ENCODE peak calls at places on chromosomes 1 and 21, in four cellular contexts. One of them, this sample, is unnamed.

GRCh38 chr21:27570306-27570868 is 603.5 kb upstream of the ADAMTS5 start:
- DNase-seq in breast epithelium: peak
- DNase-seq in Peyer's patch: peak
- DNase-seq in GM12891: no peak
- DNase-seq in this sample: no peak

GRCh38 chr1:198726455-198726854 is 87.6 kb downstream of the PTPRC start:
- DNase-seq in breast epithelium: no peak
- DNase-seq in Peyer's patch: no peak
- DNase-seq in GM12891: no peak
- DNase-seq in this sample: no peak

GRCh38 chr1:65398083-65398482 is 22.4 kb upstream of the LEPR start:
- DNase-seq in breast epithelium: no peak
- DNase-seq in Peyer's patch: no peak
- DNase-seq in GM12891: no peak
- DNase-seq in this sample: no peak

GRCh38 chr1:96971849-96972602 is 250.4 kb downstream of the PTBP2 start:
- DNase-seq in breast epithelium: no peak
- DNase-seq in Peyer's patch: no peak
- DNase-seq in GM12891: no peak
- DNase-seq in this sample: no peak

GRCh38 chr1:199297174-199297573 is 658.3 kb downstream of the PTPRC start:
- DNase-seq in breast epithelium: no peak
- DNase-seq in Peyer's patch: no peak
- DNase-seq in GM12891: no peak
- DNase-seq in this sample: no peak

GRCh38 chr21:25903599-25903998 is 168.8 kb downstream of the GABPA start:
- DNase-seq in breast epithelium: no peak
- DNase-seq in Peyer's patch: no peak
- DNase-seq in GM12891: no peak
- DNase-seq in this sample: no peak

GRCh38 chr1:110535985-110536384 is 17.0 kb upstream of the KCNA10 start:
- DNase-seq in breast epithelium: no peak
- DNase-seq in Peyer's patch: no peak
- DNase-seq in GM12891: no peak
- DNase-seq in this sample: no peak

GRCh38 chr1:26237230-26237966 is 3.4 kb downstream of the CEP85 start:
- DNase-seq in breast epithelium: no peak
- DNase-seq in Peyer's patch: no peak
- DNase-seq in GM12891: no peak
- DNase-seq in this sample: peak

GRCh38 chr1:115539061-115539460 is 102.7 kb upstream of the VANGL1 start:
- DNase-seq in breast epithelium: no peak
- DNase-seq in Peyer's patch: no peak
- DNase-seq in GM12891: no peak
- DNase-seq in this sample: no peak

GRCh38 chr21:28104346-28104745 is 888.3 kb downstream of the LTN1 start:
- DNase-seq in breast epithelium: no peak
- DNase-seq in Peyer's patch: no peak
- DNase-seq in GM12891: no peak
- DNase-seq in this sample: no peak

GRCh38 chr1:229003233-229004031 is 267.5 kb upstream of the RAB4A start:
- DNase-seq in breast epithelium: peak
- DNase-seq in Peyer's patch: no peak
- DNase-seq in GM12891: no peak
- DNase-seq in this sample: no peak

GRCh38 chr1:66176828-66177227 is 357.1 kb upstream of the SGIP1 start:
- DNase-seq in breast epithelium: no peak
- DNase-seq in Peyer's patch: no peak
- DNase-seq in GM12891: no peak
- DNase-seq in this sample: no peak

GRCh38 chr1:156740307-156740678 is 595 bp downstream of the MRPL24 start:
- DNase-seq in breast epithelium: no peak
- DNase-seq in Peyer's patch: no peak
- DNase-seq in GM12891: no peak
- DNase-seq in this sample: no peak

GRCh38 chr21:39952265-39952664 is 85.0 kb downstream of the PCP4 start:
- DNase-seq in breast epithelium: no peak
- DNase-seq in Peyer's patch: no peak
- DNase-seq in GM12891: no peak
- DNase-seq in this sample: no peak

GRCh38 chr21:25563399-25564116 is 43.7 kb downstream of the MRPL39 start:
- DNase-seq in breast epithelium: no peak
- DNase-seq in Peyer's patch: peak
- DNase-seq in GM12891: no peak
- DNase-seq in this sample: no peak

GRCh38 chr1:79749607-79750006 is 743.1 kb upstream of the ADGRL4 start:
- DNase-seq in breast epithelium: no peak
- DNase-seq in Peyer's patch: no peak
- DNase-seq in GM12891: no peak
- DNase-seq in this sample: no peak

GRCh38 chr1:7783178-7783711 is 846 bp upstream of the PER3 start:
- DNase-seq in breast epithelium: peak
- DNase-seq in Peyer's patch: peak
- DNase-seq in GM12891: peak
- DNase-seq in this sample: peak

GRCh38 chr1:219555031-219555667 is 57.8 kb downstream of the ZC3H11B start:
- DNase-seq in breast epithelium: no peak
- DNase-seq in Peyer's patch: no peak
- DNase-seq in GM12891: no peak
- DNase-seq in this sample: no peak

GRCh38 chr1:110634455-110635281 is 28.5 kb upstream of the KCNA2 start:
- DNase-seq in breast epithelium: peak
- DNase-seq in Peyer's patch: peak
- DNase-seq in GM12891: peak
- DNase-seq in this sample: no peak

GRCh38 chr1:168556647-168557046 is 12.8 kb upstream of the XCL2 start:
- DNase-seq in breast epithelium: no peak
- DNase-seq in Peyer's patch: no peak
- DNase-seq in GM12891: no peak
- DNase-seq in this sample: no peak

GRCh38 chr21:38660333-38661295 is 145.1 kb upstream of the ETS2 start:
- DNase-seq in breast epithelium: peak
- DNase-seq in Peyer's patch: no peak
- DNase-seq in GM12891: no peak
- DNase-seq in this sample: peak

DNA sequence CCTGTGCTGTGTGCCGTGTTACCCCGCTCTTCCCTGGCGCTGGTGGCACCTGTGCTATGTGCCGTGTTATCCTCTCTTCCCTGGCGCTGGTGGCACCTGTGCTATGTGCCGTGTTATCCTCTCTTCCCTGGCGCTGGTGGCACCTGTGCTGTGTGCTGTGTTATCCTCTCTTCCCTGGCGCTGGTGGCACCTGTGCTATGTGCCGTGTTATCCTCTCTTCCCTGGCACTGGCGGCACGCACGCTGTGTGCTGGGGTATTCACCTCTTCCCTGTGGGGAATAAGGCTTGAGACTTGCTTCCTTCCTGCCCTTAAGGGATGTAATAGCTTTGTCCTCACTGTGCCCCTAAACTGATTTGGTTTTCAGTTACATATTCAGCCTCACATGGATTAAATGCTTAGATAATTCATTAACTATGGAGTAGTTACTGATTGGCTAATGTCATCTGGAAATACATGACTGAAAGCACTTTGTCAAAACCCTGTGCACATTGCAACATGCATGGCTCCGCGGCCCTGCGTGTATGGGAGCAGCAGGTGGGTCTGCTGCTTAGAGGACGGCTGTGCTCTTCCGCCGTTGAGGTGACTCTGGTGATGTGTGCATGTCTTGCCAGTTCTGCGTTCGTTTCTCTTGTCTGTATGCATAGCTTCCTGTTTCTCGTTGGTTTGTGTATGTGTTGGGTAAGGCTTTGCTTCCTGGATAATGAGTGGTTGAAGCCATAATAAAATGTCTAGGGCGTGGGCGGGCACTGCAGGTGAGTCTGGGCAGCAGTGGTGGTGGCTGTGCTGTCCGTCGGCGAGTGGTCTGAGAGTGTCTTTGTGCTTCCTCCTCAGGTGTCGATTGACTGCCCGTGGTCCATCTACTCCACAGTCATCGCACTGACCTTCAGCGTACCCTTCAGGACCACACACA is 17.9 kb upstream of the PWP2 start:
- DNase-seq in breast epithelium: peak
- DNase-seq in Peyer's patch: peak
- DNase-seq in GM12891: no peak
- DNase-seq in this sample: no peak
- TF ChIP-seq POLR2A in breast epithelium: no peak
- TF ChIP-seq POLR2A in Peyer's patch: peak
- TF ChIP-seq POLR2A in GM12891: no peak
- TF ChIP-seq POLR2A in this sample: no peak

GRCh38 chr1:244970236-244970652 is 105.9 kb upstream of the HNRNPU start:
- DNase-seq in breast epithelium: peak
- DNase-seq in Peyer's patch: no peak
- DNase-seq in GM12891: no peak
- DNase-seq in this sample: peak

GRCh38 chr1:244970661-244971523 is 106.5 kb upstream of the HNRNPU start:
- DNase-seq in breast epithelium: peak
- DNase-seq in Peyer's patch: peak
- DNase-seq in GM12891: peak
- DNase-seq in this sample: peak

GRCh38 chr1:244971524-244972216 is 107.3 kb upstream of the HNRNPU start:
- DNase-seq in breast epithelium: no peak
- DNase-seq in Peyer's patch: no peak
- DNase-seq in GM12891: no peak
- DNase-seq in this sample: peak

GRCh38 chr1:244968431-244968830 is 104.1 kb upstream of the HNRNPU start:
- DNase-seq in breast epithelium: no peak
- DNase-seq in Peyer's patch: no peak
- DNase-seq in GM12891: no peak
- DNase-seq in this sample: no peak

DNA sequence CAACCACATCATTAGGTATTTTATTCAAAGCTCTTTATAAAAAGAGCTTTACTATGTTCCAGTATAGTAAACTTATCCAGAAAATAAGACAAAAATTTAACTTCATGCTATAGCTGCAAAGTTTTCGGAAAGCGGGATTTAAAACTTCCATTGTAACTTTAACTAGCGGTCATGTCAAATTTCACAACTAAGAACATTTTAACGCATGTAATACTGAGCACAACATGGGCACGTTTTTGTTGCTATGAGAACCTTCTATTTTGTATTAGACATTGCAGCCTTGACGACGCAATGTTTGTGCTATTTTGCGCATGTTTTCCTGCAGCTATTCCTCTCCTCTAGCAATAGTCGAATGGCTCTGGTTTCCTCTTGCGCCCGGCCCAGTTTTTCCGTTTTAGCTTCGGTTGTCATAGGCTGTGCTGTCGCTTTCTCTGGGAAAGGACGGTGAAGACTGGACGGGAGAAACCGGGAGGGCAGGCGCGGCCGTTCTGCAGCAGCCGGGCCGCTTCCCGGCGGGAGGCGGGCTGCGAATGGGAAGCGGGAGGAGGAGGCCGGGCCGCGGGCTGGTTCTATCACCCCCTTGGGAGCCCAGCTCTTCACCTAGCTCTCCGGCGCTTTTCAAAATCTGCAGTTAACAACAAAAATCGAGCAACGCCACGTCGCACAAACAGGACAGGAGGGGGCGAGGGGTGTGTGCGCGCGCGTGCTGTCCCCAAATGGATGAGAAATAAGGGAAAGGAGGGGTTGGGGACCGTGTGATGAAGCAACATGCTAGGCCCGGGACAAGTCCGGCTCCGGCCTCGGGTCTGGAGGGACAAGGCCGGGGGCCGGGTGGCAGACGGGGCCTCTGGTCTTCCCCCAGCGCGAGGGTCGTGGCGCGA is 105.3 kb upstream of the HNRNPU start:
- DNase-seq in breast epithelium: peak
- DNase-seq in Peyer's patch: peak
- DNase-seq in GM12891: no peak
- DNase-seq in this sample: peak
- TF ChIP-seq POLR2A in breast epithelium: peak
- TF ChIP-seq POLR2A in Peyer's patch: peak
- TF ChIP-seq POLR2A in GM12891: no peak
- TF ChIP-seq POLR2A in this sample: peak

DNA sequence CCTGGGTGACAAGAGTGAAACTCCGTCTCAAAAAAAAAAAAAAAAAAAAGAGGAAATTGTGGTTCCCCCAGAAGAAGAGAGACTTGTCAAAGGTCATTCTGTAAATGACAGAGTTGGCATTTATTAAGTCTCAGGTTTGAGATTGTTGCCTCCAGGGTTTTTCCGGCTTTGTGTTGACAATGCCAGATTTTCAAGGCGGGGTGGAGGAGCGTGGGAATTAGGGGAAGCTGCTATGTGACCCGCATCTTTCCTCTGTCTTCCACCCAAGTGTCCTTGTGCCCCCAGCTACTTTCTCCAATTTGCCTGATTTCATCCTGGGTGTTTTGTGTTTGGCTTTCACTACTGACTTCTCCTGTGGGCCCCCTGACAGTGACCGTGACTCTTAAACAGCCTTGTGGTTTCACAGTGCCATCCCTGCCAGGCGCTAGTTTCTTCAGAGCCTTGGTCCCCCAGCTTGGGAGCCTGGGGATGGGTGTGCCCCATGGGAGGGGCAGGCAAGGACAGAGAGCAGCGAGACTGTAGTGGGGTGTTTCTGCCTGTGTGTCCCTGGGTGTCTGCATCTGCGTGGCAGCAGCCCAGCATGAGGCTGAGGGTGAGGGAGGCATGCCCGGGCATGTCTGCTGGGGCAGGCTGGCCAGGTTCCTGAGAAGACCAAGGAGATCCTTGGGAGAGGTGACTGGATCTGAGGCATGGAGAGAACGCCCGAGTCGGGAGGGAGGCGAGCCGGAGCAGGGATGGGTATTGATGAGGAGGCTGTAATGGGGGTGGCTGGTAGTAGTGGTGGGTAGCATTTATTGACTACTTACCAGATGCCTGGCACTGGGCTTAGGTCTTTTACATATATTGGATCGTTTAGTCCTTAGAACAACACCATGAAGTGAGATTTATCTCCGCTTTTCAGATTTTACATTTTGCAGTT is 46.3 kb downstream of the IER5 start:
- DNase-seq in breast epithelium: peak
- DNase-seq in Peyer's patch: peak
- DNase-seq in GM12891: no peak
- DNase-seq in this sample: peak
- TF ChIP-seq POLR2A in breast epithelium: no peak
- TF ChIP-seq POLR2A in Peyer's patch: no peak
- TF ChIP-seq POLR2A in GM12891: peak
- TF ChIP-seq POLR2A in this sample: peak

DNA sequence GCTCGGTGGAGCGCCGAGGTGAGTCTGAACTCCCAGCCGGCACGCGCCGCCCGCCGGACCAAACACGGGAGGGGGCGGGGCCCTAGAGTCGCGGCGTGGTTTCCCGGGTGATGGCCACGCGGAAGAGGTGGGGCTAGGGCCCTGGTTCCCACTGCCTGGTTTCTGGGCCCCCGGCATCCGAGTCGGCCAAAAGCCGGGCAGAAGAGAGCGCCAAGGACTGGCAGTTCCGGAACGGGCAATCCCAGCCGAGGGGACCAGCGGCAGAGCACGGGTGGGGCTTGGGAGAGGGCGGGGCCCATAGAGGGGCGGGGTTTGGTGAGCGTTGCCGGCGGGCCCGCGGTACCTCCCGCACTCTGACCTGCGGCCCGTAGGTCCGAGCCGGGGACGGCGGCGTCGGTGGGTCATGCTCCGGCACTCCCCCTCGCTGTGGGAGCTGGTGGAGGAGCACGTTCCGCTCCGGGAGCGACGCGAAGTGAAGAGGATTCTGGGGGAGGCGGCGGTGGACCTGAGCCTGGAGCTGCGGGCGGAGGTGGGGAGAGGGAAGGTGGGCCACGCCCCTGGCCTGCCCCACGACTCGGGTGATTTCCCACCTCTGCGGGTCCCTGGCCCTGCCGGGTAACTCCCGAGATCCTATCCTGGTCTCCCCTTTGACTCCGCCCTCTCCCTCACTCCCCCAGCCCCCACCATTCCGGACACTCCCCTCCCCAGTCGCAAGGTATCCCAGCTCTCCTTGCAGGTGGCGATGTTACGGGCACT is at the start of gene CCDC24:
- DNase-seq in breast epithelium: peak
- DNase-seq in Peyer's patch: peak
- DNase-seq in GM12891: peak
- DNase-seq in this sample: peak
- TF ChIP-seq POLR2A in breast epithelium: no peak
- TF ChIP-seq POLR2A in Peyer's patch: peak
- TF ChIP-seq POLR2A in GM12891: no peak
- TF ChIP-seq POLR2A in this sample: peak

This sample was measured in erythroblast.